ENCODE peak calls at places on chromosomes 16 and 17, in five cellular contexts. Z, Y, S, F and G are unnamed samples. For H3K9me3, the result is how much of the 10 kb centered on the place peaks cover.

GRCh38 chr17:77042688-77043330 is 98.0 kb upstream of the SEC14L1 start:
- DNase-seq in Z (no peak), Y (no peak), S (no peak), F (no peak), G (no peak)

GRCh38 chr16:4486126-4486893 is 10.1 kb downstream of the HMOX2 start:
- DNase-seq in Z (no peak), Y (no peak), S (no peak), F (no peak), G (no peak)

GRCh38 chr17:77644981-77645380 is 313.5 kb upstream of the TNRC6C start:
- DNase-seq in Z (peak), Y (no peak), S (no peak), F (no peak), G (no peak)

GRCh38 chr17:2068589-2069051 is 13.7 kb downstream of the HIC1 start:
- DNase-seq in Z (no peak), Y (no peak), S (no peak), F (no peak), G (no peak)

GRCh38 chr16:8762254-8762653 is 35.2 kb downstream of the TMEM186 start:
- DNase-seq in Z (no peak), Y (no peak), S (no peak), F (no peak), G (no peak)

GRCh38 chr16:9225527-9226316 is 134.3 kb downstream of the HAPSTR1 start:
- DNase-seq in Z (no peak), Y (no peak), S (no peak), F (no peak), G (no peak)

GRCh38 chr16:50037791-50038190 is 12.8 kb downstream of the CNEP1R1 start:
- DNase-seq in Z (no peak), Y (no peak), S (no peak), F (no peak), G (no peak)

GRCh38 chr17:44518032-44518431 is 14.8 kb upstream of the GPATCH8 start:
- DNase-seq in Z (no peak), Y (no peak), S (no peak), F (no peak), G (no peak)

GRCh38 chr17:18362509-18363020 is 785 bp downstream of the SHMT1 start:
- DNase-seq in Z (peak), Y (peak), S (peak), F (peak), G (peak)

GRCh38 chr16:17603614-17604013 is 132.9 kb upstream of the XYLT1 start:
- DNase-seq in Z (no peak), Y (no peak), S (no peak), F (no peak), G (no peak)

GRCh38 chr17:74731347-74731605 is 5.8 kb upstream of the RAB37 start:
- DNase-seq in Z (no peak), Y (no peak), S (no peak), F (no peak), G (peak)

GRCh38 chr17:75490953-75491649 is 24.2 kb downstream of the CASKIN2 start:
- DNase-seq in Z (no peak), Y (no peak), S (no peak), F (no peak), G (no peak)

GRCh38 chr17:10579270-10579669 is 29.8 kb upstream of the MYH2 start:
- DNase-seq in Z (no peak), Y (no peak), S (no peak), F (no peak), G (no peak)

GRCh38 chr17:22490399-22490798 is 798.1 kb downstream of the KCNJ18 start:
- DNase-seq in Z (no peak), Y (no peak), S (no peak), F (no peak), G (no peak)

GRCh38 chr17:22496450-22496849 is 804.1 kb downstream of the KCNJ18 start:
- DNase-seq in Z (no peak), Y (no peak), S (no peak), F (no peak), G (no peak)

DNA sequence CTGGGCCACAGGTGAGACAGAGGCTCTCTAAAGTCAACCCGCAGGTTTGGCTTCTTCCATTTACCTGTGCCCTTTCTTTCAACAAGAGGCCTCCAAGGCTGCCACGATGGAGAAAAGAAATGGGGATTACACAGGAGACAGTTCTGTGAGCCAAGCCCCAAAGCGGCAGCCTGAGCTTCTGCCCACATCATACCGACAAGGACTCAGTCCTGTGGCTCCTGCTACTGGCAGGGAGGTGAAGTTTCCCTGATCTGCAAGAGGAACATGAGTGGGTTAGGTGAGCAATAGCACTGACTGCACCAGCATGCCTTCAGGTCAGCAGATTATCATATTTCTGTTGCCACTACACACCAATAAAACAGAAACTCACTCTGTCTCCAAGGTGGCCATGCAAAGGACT is 800.0 kb downstream of the KCNJ18 start:
- DNase-seq in Z (no peak), Y (no peak), S (no peak), F (no peak), G (no peak)
- H3K9me3 ChIP-seq in Z (under half), Y (under half), S (under half), F (under half), G (under half)

DNA sequence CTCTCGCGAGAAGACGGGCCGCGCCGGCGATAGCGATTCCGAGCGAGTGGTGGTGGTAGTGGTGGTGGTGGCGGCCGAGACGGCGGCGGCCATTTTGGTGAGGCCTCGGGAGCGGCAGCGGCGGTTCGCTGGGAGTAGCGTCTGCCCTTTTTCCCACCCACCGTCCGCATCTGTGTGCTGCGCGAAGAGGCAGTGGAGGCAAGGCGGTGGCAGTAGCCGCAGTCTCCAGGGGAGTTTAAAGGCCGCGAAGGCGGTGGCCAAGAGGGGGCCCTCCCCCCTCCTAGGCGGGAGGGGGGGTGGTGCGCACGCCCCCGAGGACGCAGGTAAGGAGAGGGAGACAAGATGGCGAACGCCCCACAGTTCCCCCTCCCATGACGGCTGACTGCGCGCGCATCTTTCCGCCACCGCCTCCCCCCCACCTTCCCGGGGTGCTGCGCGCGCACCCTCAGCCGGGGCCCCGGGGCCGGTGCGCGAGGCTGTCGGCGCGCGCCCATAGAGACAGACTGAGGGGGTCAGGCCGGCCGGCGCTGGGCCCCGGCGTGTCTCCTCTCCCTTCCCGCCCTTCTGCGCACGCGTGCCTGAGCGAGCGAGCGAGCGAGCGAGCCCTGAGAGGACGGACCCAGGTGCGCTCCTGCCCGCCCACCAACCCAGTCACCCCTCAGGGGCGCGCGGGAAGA is 694 bp upstream of the SRCAP start:
- DNase-seq in Z (peak), Y (peak), S (peak), F (peak), G (peak)
- H3K9me3 ChIP-seq in Z (under half), Y (under half), S (under half), F (under half), G (under half)

DNA sequence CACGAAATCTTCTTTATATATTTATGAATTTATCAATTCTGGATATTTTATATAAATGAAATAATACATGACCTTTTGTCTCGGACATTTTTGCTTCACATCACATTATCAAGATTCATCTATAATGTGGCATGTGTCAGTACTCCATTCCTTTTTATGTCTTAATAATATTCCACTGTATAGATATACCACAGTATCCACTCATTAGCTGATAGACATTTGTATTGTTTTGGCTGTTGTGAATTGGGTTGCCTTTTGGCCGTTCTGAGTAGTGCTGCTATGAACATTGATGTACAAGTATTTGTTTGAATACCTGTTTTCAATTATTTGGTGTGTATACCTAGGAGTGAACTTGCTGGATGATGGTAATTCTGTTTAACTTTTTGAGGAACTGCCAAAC is 323.8 kb upstream of the CA10 start:
- DNase-seq in Z (no peak), Y (no peak), S (no peak), F (no peak), G (no peak)
- H3K9me3 ChIP-seq in Z (under half), Y (under half), S (under half), F (under half), G (under half)

GRCh38 chr16:35306915-35307314 is 1847.5 kb downstream of the TP53TG3F start:
- DNase-seq in Z (no peak), Y (no peak), S (no peak), F (no peak), G (no peak)
- H3K9me3 ChIP-seq in Z (under half), Y (under half), S (under half), F (under half), G (under half)

DNA sequence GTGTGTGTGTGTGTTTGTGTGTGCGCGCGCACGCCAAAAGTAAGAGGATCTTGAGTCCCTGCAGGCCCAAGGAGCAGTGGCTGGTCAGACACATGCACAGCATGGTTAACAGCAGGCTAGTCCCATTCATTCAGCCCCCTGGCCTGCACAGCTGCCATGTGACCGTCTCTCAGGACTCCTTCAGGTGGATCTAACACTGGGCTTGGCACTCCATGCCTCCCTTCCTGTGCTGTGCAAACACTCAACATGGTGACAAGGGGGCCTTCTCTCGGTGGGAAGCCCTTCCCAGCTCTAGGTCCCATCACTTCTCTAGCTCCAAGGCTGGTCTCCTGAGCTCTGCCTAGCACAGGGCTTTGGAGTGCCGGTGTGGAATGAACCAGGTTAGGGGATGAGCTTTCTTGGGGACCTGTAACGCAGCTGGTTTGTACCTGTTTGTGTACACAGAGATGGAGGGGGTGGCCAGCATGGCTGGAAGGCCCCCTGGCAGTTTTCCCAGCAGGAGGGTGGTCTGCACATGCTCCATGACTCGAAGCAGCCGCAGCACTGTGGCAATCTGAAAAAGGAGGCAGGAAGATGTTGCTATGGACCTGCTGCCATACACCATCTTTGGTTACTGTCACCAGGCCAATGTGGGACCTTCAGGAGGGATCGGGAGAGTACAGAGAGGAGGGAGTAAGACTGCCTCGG is 69.4 kb upstream of the GCSH start:
- DNase-seq in Z (no peak), Y (no peak), S (no peak), F (no peak), G (no peak)
- H3K9me3 ChIP-seq in Z (under half), Y (under half), S (under half), F (under half), G (under half)

DNA sequence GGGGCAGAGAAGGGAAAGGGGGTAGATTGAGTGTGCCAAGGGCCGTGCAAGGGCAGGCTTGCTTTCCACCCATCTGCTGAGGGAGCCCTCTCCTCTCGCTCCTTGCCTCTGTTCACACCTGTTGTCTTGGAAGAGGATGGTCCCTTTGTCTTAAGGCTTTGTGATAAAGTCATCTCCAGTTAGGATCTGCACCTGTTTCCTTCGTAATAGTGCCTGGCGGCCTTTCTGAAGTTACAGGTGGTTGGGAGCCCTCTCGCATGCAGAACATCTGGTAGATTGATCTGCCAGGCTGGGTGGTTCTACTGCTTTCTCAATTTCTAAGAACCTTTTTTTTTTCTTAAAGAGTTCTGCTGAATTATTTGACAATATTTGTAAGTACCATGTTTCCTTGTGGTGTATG is 16.3 kb downstream of the UBFD1 start:
- DNase-seq in Z (no peak), Y (no peak), S (no peak), F (no peak), G (no peak)
- H3K9me3 ChIP-seq in Z (under half), Y (under half), S (under half), F (under half), G (under half)

DNA sequence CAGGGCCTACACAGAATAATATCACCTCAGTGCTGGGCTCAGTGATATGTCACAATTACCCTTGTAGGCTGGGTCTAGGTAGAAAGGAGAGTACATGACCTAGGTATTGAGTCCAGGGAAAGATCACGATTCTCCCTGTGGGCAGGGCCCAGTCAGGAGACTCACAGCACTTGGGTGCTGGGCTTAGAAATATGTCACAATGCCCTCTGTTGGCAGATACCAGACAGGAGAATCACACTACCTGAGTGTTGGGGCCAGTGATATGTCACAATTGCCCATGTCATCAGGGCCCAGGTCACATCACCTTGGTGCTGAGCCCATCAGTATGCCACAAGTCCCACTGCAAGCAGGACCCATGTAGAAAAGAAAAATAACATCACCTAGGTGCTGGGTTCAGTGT is 2105.5 kb downstream of the TP53TG3F start:
- DNase-seq in Z (no peak), Y (no peak), S (no peak), F (no peak), G (no peak)
- H3K9me3 ChIP-seq in Z (under half), Y (under half), S (under half), F (under half), G (under half)